ENCODE peak calls at places on chromosomes 13 and 19, in nine cellular contexts. B is activated CD8-positive, alpha-beta memory T cell treated with anti-CD3 and anti-CD28 coated beads for 1 hour; F is IMR-90; V is activated CD4-positive, alpha-beta T cell treated with anti-CD3 and anti-CD28 coated beads, Interleukin-2, amount 50 U/mL, for 24 hours; Q is C1 segment of cervical spinal cord; C is AG08396; G is activated effector memory CD4-positive, alpha-beta T cell treated with anti-CD3 and anti-CD28 coated beads, Interleukin-2, amount 50 U/mL, for 16 hours; I is hypothalamus; P is activated naive CD4-positive, alpha-beta T cell treated with anti-CD3 and anti-CD28 coated beads, Interleukin-2, amount 50 U/mL, for 72 hours. J is an unnamed sample.

GRCh38 chr13:75365724-75366173 is 116.2 kb downstream of the TBC1D4 start:
- DNase-seq in G (no peak), F (peak; percentile 86), I (no peak), V (peak; percentile 48), Q (no peak), B (no peak), C (peak; percentile 55), P (peak; percentile 17), J (peak; percentile 62)

GRCh38 chr13:91609353-91609752 is 210.9 kb downstream of the GPC5 start:
- DNase-seq in V (no peak), P (no peak), B (no peak), F (peak; percentile 54), I (no peak), G (no peak), Q (no peak), C (no peak), J (no peak)

GRCh38 chr19:14764401-14764800 is 14.0 kb downstream of the ADGRE2 start:
- DNase-seq in C (no peak), F (no peak), G (no peak), P (no peak), Q (no peak), I (no peak), V (no peak), B (no peak), J (no peak)

GRCh38 chr19:48329167-48329891 is 4.0 kb downstream of the EMP3 start:
- DNase-seq in C (peak; percentile 57), Q (no peak), G (peak; percentile 79), B (no peak), I (no peak), P (peak; percentile 50), V (peak; percentile 37), F (peak; percentile 59), J (peak; percentile 40)

GRCh38 chr13:40190656-40191100 is 475.8 kb downstream of the FOXO1 start:
- DNase-seq in C (peak; percentile 67), I (peak; percentile 77), P (peak; percentile 36), V (peak; percentile 63), F (peak; percentile 12), G (peak; percentile 87), Q (no peak), B (peak; percentile 45), J (peak; percentile 78)

GRCh38 chr13:44112700-44113329 is 233.1 kb downstream of the LACC1 start:
- DNase-seq in V (no peak), C (no peak), Q (no peak), F (no peak), B (no peak), P (no peak), G (no peak), I (no peak), J (no peak)

GRCh38 chr19:13842294-13843103 is 34.4 kb upstream of the NANOS3 start:
- DNase-seq in F (peak; percentile 65), I (peak; percentile 56), Q (peak; percentile 46), V (peak; percentile 49), B (peak; percentile 71), P (peak; percentile 74), C (peak; percentile 90), G (peak; percentile 91), J (peak; percentile 90)

GRCh38 chr13:41558781-41559560 is 101.6 kb downstream of the RGCC start:
- DNase-seq in P (no peak), I (no peak), G (no peak), C (no peak), F (no peak), B (no peak), V (no peak), Q (no peak), J (no peak)

GRCh38 chr13:22432690-22433089 is 748.1 kb upstream of the SGCG start:
- DNase-seq in F (no peak), I (no peak), P (no peak), G (no peak), B (no peak), C (no peak), V (no peak), Q (no peak), J (no peak)

GRCh38 chr19:4678881-4679379 is 8.8 kb upstream of the MYDGF start:
- DNase-seq in I (no peak), B (no peak), G (no peak), F (no peak), V (no peak), Q (no peak), P (no peak), C (peak; percentile 43), J (peak; percentile 52)

GRCh38 chr19:29645911-29646310 is 19.4 kb upstream of the PLEKHF1 start:
- DNase-seq in P (no peak), B (no peak), V (no peak), I (peak; percentile 19), G (no peak), C (peak; percentile 36), Q (no peak), F (peak; percentile 34), J (peak; percentile 55)

GRCh38 chr13:58960909-58961308 is 1202.8 kb downstream of the DIAPH3 start:
- DNase-seq in Q (no peak), V (no peak), C (peak; percentile 2), B (no peak), G (no peak), F (peak; percentile 2), I (no peak), P (no peak), J (no peak)

GRCh38 chr19:30339624-30340525 is 32.3 kb upstream of the ZNF536 start:
- DNase-seq in C (no peak), F (no peak), V (no peak), P (no peak), G (no peak), Q (no peak), I (no peak), B (no peak), J (no peak)

J was measured in AG20443.